ENCODE peak calls at places on chromosomes 5 and 9, in seven cellular contexts. V is HFF-Myc; O is EL; Y is GM10248; K is NCI-H1694 treated with DMSO at 0.1 percent for 48 hours; Z is stimulated activated CD4-positive, alpha-beta T cell treated with anti-CD3 and anti-CD28 coated beads, Interleukin-15, amount 100 ng/mL, for 1 hour; R is lower leg skin. P is an unnamed sample.
A peak's percentile ranks its signal among the peaks of the same experiment; 100 is the strongest.

GRCh38 chr5:62717211-62717927 is 138.8 kb downstream of the LRRC70 start:
- DNase-seq in V (no peak), O (no peak), Y (no peak), K (no peak), R (no peak), Z (no peak), P (no peak)

GRCh38 chr5:149121145-149121544 is 20.1 kb upstream of the ABLIM3 start:
- DNase-seq in V (no peak), Z (no peak), K (no peak), Y (no peak), O (no peak), R (no peak), P (no peak)

GRCh38 chr9:1647776-1648175 is 367.4 kb upstream of the SMARCA2 start:
- DNase-seq in Y (no peak), O (peak; percentile 47), R (no peak), K (no peak), Z (no peak), V (no peak), P (no peak)

GRCh38 chr5:153960269-153961215 is 78.2 kb downstream of the FAM114A2 start:
- DNase-seq in K (no peak), O (peak; percentile 53), R (no peak), Y (no peak), Z (no peak), V (no peak), P (no peak)

GRCh38 chr5:150598046-150598445 is 42.4 kb upstream of the SYNPO start:
- DNase-seq in V (no peak), Z (no peak), Y (no peak), K (no peak), R (no peak), O (no peak), P (no peak)

GRCh38 chr5:32304622-32305021 is 8.1 kb downstream of the MTMR12 start:
- DNase-seq in R (no peak), Y (no peak), Z (no peak), O (no peak), K (no peak), V (no peak), P (no peak)

GRCh38 chr5:137090151-137090550 is 409.0 kb downstream of the SPOCK1 start:
- DNase-seq in Y (no peak), R (no peak), K (no peak), Z (no peak), V (no peak), O (no peak), P (peak; percentile 26)

GRCh38 chr9:88378317-88378716 is 9.9 kb upstream of the SPIN1 start:
- DNase-seq in R (no peak), V (no peak), O (no peak), K (no peak), Z (no peak), Y (no peak), P (no peak)

GRCh38 chr9:22452415-22453010 is 5.9 kb downstream of the DMRTA1 start:
- DNase-seq in Y (no peak), V (no peak), R (no peak), K (peak; percentile 48), O (peak; percentile 43), Z (peak; percentile 16), P (peak; percentile 67)

GRCh38 chr9:21764736-21765245 is 37.6 kb upstream of the MTAP start:
- DNase-seq in V (no peak), Y (no peak), O (peak; percentile 26), R (no peak), Z (no peak), K (no peak), P (no peak)

P was measured in tibial nerve.